ENCODE peak calls at places on chromosomes 6 and 20, in six cellular contexts. U is endothelial cell; N is CD8-positive, alpha-beta T cell; W is HCT116; V is coronary artery; I is WTC11. E is an unnamed sample.

GRCh38 chr6:25341923-25342619 is 62.9 kb downstream of the CARMIL1 start:
- DNase-seq in V (no peak), U (no peak), I (no peak), N (no peak), W (no peak), E (no peak)

GRCh38 chr20:63093966-63094766 is 87.4 kb upstream of the BHLHE23 start:
- DNase-seq in I (peak; percentile 10), U (no peak), V (peak; percentile 56), N (no peak), W (no peak), E (no peak)

GRCh38 chr6:145890422-145890821 is 73.7 kb downstream of the SHPRH start:
- DNase-seq in I (no peak), W (no peak), N (no peak), U (no peak), V (no peak), E (no peak)

GRCh38 chr6:78131521-78131920 is 478.7 kb downstream of the MEI4 start:
- DNase-seq in W (no peak), I (no peak), V (no peak), U (no peak), N (no peak), E (no peak)

GRCh38 chr6:20802596-20802995 is 268.3 kb downstream of the CDKAL1 start:
- DNase-seq in V (no peak), N (no peak), U (no peak), W (no peak), I (no peak), E (no peak)

GRCh38 chr6:29651413-29652197 is 5.3 kb upstream of the MOG start:
- DNase-seq in N (no peak), U (no peak), I (no peak), W (peak; percentile 38), V (no peak), E (no peak)

GRCh38 chr20:58169441-58169840 is 59.0 kb downstream of the ANKRD60 start:
- DNase-seq in V (no peak), W (no peak), U (no peak), I (no peak), N (no peak), E (no peak)

GRCh38 chr20:62339647-62340062 is 27.5 kb downstream of the LAMA5 start:
- DNase-seq in U (no peak), V (no peak), W (no peak), I (no peak), N (no peak), E (no peak)

GRCh38 chr20:51354769-51355319 is 187.7 kb downstream of the NFATC2 start:
- DNase-seq in W (no peak), V (no peak), U (no peak), N (no peak), I (no peak), E (no peak)

GRCh38 chr6:71730284-71730683 is 156.1 kb upstream of the RIMS1 start:
- DNase-seq in U (no peak), N (no peak), I (no peak), W (no peak), V (no peak), E (no peak)

GRCh38 chr6:131532476-131533108 is 40.4 kb upstream of the ARG1 start:
- DNase-seq in W (no peak), I (no peak), V (no peak), U (no peak), N (no peak), E (no peak)

GRCh38 chr20:32918296-32918695 is 59.6 kb downstream of the EFCAB8 start:
- DNase-seq in I (no peak), W (no peak), N (no peak), U (no peak), V (no peak), E (no peak)

DNA sequence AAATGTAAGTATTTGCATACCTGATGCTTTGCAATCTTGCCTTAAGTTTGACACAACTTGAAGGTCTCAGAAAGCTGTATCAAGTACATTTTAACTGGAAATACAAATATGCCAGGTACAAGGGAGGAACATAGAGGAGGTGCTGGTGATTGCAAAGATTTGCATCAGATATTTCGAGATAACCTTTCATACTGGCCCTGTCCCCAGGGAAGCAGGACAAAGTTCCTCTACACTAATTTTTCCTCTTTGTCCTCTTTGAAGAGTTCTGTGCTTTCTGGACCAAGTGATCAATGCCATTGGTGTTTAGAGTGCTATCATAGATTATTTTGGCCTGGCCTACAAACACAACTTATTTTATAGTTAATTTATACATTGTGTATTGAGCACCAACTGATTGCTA is 686.0 kb downstream of the HACE1 start:
- DNase-seq in I (no peak), U (no peak), V (no peak), W (no peak), N (no peak), E (no peak)
- TF ChIP-seq CTCF in I (no peak), U (no peak), V (no peak), W (no peak), N (no peak), E (no peak)

GRCh38 chr6:149545258-149545753 is 537 bp downstream of the PPIL4 start:
- DNase-seq in W (no peak), I (peak; percentile 28), V (no peak), U (peak; percentile 44), N (peak; percentile 80), E (no peak)
- TF ChIP-seq CTCF in W (no peak), I (no peak), V (no peak), U (no peak), N (no peak), E (peak; percentile 13)

GRCh38 chr6:120405947-120406346 is 928.3 kb downstream of the TBC1D32 start:
- DNase-seq in W (peak; percentile 13), U (no peak), N (no peak), I (peak; percentile 40), V (no peak), E (no peak)
- TF ChIP-seq CTCF in W (peak; percentile 52), U (peak; percentile 15), N (no peak), I (no peak), V (no peak), E (peak; percentile 35)

DNA sequence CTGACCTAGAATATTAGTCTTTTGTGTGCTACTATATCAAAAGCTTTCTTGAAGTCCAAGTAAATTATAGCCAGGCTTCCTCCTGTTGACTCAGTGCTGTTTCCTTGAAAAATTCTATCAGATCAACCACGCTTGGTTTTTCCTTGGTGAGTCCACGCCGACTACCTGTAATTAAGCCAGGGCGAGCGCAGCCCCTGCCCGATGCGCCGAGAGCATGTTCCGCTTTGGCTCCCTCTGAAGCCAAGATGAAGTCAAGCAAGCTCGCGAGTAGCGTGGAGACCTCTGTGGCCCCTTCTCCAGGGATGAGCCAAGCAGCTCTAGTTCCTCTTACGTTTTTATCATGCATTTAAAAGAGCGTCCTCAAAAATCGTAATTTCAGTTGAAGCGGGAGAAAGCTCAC is 641.2 kb downstream of the CDH26 start:
- DNase-seq in I (no peak), W (no peak), N (no peak), V (no peak), U (no peak), E (no peak)
- TF ChIP-seq CTCF in I (no peak), W (no peak), N (no peak), V (no peak), U (no peak), E (no peak)

GRCh38 chr6:165245716-165246115 is 63.7 kb downstream of the C6orf118 start:
- DNase-seq in I (no peak), W (no peak), U (no peak), N (no peak), V (no peak), E (no peak)

GRCh38 chr6:165244524-165245247 is 64.7 kb downstream of the C6orf118 start:
- DNase-seq in I (no peak), W (no peak), U (no peak), V (no peak), N (no peak), E (no peak)

GRCh38 chr6:165249808-165250207 is 59.6 kb downstream of the C6orf118 start:
- DNase-seq in V (no peak), I (no peak), W (no peak), N (no peak), U (no peak), E (no peak)

GRCh38 chr6:165243801-165244200 is 65.6 kb downstream of the C6orf118 start:
- DNase-seq in I (no peak), V (no peak), U (no peak), N (no peak), W (no peak), E (no peak)

DNA sequence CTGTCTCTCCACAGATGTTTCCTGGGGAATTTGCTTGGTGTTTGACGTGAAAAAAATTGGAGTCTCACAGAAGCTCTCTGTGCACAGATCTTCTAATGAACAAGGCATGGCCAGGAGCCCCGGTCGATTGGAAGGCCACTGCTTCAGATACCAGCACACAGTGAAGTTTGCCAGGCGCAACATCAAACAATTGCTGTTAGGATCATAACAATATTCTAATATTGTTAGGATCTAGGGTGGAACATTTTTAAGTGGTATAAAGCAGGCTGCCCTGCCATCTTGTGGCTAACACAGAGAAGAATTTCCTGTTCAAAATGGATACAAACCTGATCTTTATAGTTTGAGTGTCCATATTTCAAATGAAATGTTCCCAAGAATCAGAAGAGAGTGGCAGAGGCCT is 64.1 kb downstream of the C6orf118 start:
- DNase-seq in I (no peak), V (no peak), U (no peak), N (no peak), W (no peak), E (no peak)
- TF ChIP-seq CTCF in I (no peak), V (no peak), U (no peak), N (no peak), W (no peak), E (peak; percentile 57)

DNA sequence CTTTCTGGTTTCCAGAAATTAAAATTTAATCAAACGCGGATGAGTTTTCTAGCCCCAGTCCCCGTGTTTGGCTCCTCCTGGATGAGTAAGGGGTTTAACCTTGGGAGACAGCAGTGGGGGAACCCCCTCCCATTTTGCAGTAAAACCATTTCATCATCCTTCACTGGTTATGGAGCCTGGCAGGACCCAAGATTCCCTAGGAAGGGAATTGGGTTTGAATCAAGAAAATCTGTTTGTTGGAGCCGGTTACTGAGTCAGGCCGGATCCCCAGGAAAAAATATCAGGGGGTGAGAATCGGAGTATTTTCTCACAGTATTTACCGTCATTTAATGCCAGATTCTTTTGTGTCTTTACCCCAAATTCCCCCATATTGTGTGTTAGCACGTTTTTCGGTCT is 769 bp downstream of the YWHAB start:
- DNase-seq in V (no peak), N (no peak), U (no peak), I (no peak), W (no peak), E (no peak)
- TF ChIP-seq CTCF in V (no peak), N (no peak), U (no peak), I (no peak), W (no peak), E (peak; percentile 3)

DNA sequence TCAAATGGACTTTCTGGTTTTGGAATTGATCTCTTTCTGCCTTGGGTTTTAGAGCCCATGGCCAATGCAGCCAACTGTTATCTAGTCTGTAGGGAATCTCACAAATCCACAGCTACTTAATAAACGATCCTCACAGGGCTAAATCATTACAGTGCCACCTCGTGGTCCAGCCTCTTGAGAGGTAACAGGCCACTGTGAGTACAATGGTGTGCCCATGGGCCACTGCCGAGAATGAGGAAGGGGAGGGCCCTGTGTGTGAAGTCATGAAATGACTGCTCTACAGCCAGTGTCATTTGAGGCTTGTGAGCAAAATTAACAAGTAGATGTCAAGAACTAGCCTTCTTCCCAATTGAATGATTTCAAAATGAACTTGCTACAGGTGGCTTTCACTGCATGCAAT is 54.3 kb upstream of the GMPR start:
- DNase-seq in V (no peak), U (no peak), I (peak; percentile 36), N (no peak), W (peak; percentile 48), E (no peak)
- TF ChIP-seq CTCF in V (no peak), U (no peak), I (no peak), N (no peak), W (peak; percentile 30), E (no peak)